ENCODE peak calls at places on chromosomes 6 and 20, in eight cellular contexts. O is GM19239, W is frontal cortex, A is NCI-H345, B is NCI-H524, R is transverse colon, C is M059J, H is lower lobe of right lung. F is an unnamed sample.

GRCh38 chr6:159826968-159827647 is 27.0 kb downstream of the PNLDC1 start:
- DNase-seq in O (no peak), W (no peak), A (peak), B (peak), R (no peak), C (no peak), H (peak), F (no peak)

GRCh38 chr6:71250050-71250689 is 38.4 kb upstream of the OGFRL1 start:
- DNase-seq in O (no peak), W (no peak), A (no peak), B (no peak), R (no peak), C (peak), H (no peak), F (no peak)

GRCh38 chr20:33864324-33864963 is 53.3 kb downstream of the CHMP4B start:
- DNase-seq in O (no peak), W (no peak), A (no peak), B (no peak), R (no peak), C (no peak), H (no peak), F (no peak)

GRCh38 chr6:56148488-56149190 is 98.7 kb downstream of the COL21A1 start:
- DNase-seq in O (no peak), W (no peak), A (no peak), B (no peak), R (no peak), C (peak), H (no peak), F (no peak)

GRCh38 chr6:157853018-157853805 is 30.2 kb downstream of the SNX9 start:
- DNase-seq in O (no peak), W (no peak), A (no peak), B (no peak), R (no peak), C (no peak), H (no peak), F (no peak)

GRCh38 chr6:91608428-91608827 is 1021.6 kb upstream of the MAP3K7 start:
- DNase-seq in O (no peak), W (no peak), A (no peak), B (no peak), R (no peak), C (no peak), H (no peak), F (no peak)

GRCh38 chr20:47043076-47043475 is 148.4 kb downstream of the EYA2 start:
- DNase-seq in O (no peak), W (no peak), A (no peak), B (no peak), R (no peak), C (no peak), H (no peak), F (no peak)

GRCh38 chr6:2971420-2972218 is at the start of gene SERPINB6:
- DNase-seq in O (no peak), W (peak), A (no peak), B (peak), R (peak), C (peak), H (peak), F (peak)

GRCh38 chr20:51463998-51464397 is 78.5 kb downstream of the NFATC2 start:
- DNase-seq in O (no peak), W (no peak), A (no peak), B (no peak), R (no peak), C (no peak), H (peak), F (no peak)

GRCh38 chr6:150271501-150272263 is 97.1 kb upstream of the IYD start:
- DNase-seq in O (no peak), W (no peak), A (no peak), B (no peak), R (no peak), C (no peak), H (no peak), F (no peak)

GRCh38 chr20:22836877-22837276 is 198.2 kb upstream of the SSTR4 start:
- DNase-seq in O (no peak), W (no peak), A (no peak), B (no peak), R (no peak), C (peak), H (no peak), F (no peak)

GRCh38 chr6:26576929-26577719 is 19.6 kb upstream of the ABT1 start:
- DNase-seq in O (no peak), W (no peak), A (no peak), B (peak), R (no peak), C (peak), H (peak), F (peak)

GRCh38 chr6:112372213-112372806 is 25.2 kb downstream of the RFPL4B start:
- DNase-seq in O (no peak), W (no peak), A (no peak), B (peak), R (no peak), C (peak), H (no peak), F (no peak)

GRCh38 chr6:128763599-128764300 is 119.2 kb upstream of the LAMA2 start:
- DNase-seq in O (no peak), W (no peak), A (no peak), B (no peak), R (no peak), C (no peak), H (no peak), F (no peak)

GRCh38 chr6:147135211-147135672 is 69.0 kb upstream of the STXBP5 start:
- DNase-seq in O (no peak), W (no peak), A (no peak), B (no peak), R (no peak), C (peak), H (no peak), F (no peak)

GRCh38 chr6:2938004-2938631 is 33.2 kb downstream of the SERPINB6 start:
- DNase-seq in O (no peak), W (no peak), A (no peak), B (no peak), R (no peak), C (no peak), H (no peak), F (no peak)

GRCh38 chr6:134703206-134703605 is 246.7 kb downstream of the ALDH8A1 start:
- DNase-seq in O (no peak), W (no peak), A (no peak), B (no peak), R (no peak), C (no peak), H (no peak), F (no peak)